ENCODE peak calls at places on chromosome 20, in eight cellular contexts. One of them, this sample, is unnamed.

GRCh38 chr20:45320948-45321595 is 13.0 kb upstream of the MATN4 start:
- DNase-seq in epithelial cell of proximal tubule: no peak
- DNase-seq in PC-3: no peak
- DNase-seq in GM13976: no peak
- DNase-seq in cardiac muscle cell: no peak
- DNase-seq in nephron progenitor cell: no peak
- DNase-seq in choroid plexus epithelial cell: no peak
- DNase-seq in GM10248: no peak
- DNase-seq in this sample: no peak

GRCh38 chr20:62603021-62603906 is 39.0 kb upstream of the SLCO4A1 start:
- DNase-seq in epithelial cell of proximal tubule: no peak
- DNase-seq in choroid plexus epithelial cell: no peak
- DNase-seq in GM13976: peak
- DNase-seq in cardiac muscle cell: peak
- DNase-seq in GM10248: peak
- DNase-seq in nephron progenitor cell: no peak
- DNase-seq in PC-3: peak
- DNase-seq in this sample: no peak

GRCh38 chr20:21509597-21510331 is 4.1 kb downstream of the NKX2-2 start:
- DNase-seq in choroid plexus epithelial cell: peak
- DNase-seq in PC-3: no peak
- DNase-seq in cardiac muscle cell: peak
- DNase-seq in GM13976: peak
- DNase-seq in GM10248: no peak
- DNase-seq in nephron progenitor cell: no peak
- DNase-seq in epithelial cell of proximal tubule: no peak
- DNase-seq in this sample: no peak

GRCh38 chr20:18304618-18305017 is 16.3 kb downstream of the ZNF133 start:
- DNase-seq in epithelial cell of proximal tubule: no peak
- DNase-seq in choroid plexus epithelial cell: peak
- DNase-seq in GM13976: no peak
- DNase-seq in PC-3: peak
- DNase-seq in cardiac muscle cell: no peak
- DNase-seq in nephron progenitor cell: no peak
- DNase-seq in GM10248: no peak
- DNase-seq in this sample: no peak

GRCh38 chr20:4897600-4897999 is 103.7 kb downstream of the SLC23A2 start:
- DNase-seq in GM13976: no peak
- DNase-seq in choroid plexus epithelial cell: no peak
- DNase-seq in GM10248: no peak
- DNase-seq in epithelial cell of proximal tubule: no peak
- DNase-seq in nephron progenitor cell: no peak
- DNase-seq in PC-3: no peak
- DNase-seq in cardiac muscle cell: no peak
- DNase-seq in this sample: no peak

GRCh38 chr20:6051505-6051904 is 2.4 kb downstream of the LRRN4 start:
- DNase-seq in nephron progenitor cell: no peak
- DNase-seq in choroid plexus epithelial cell: peak
- DNase-seq in PC-3: peak
- DNase-seq in GM10248: no peak
- DNase-seq in GM13976: no peak
- DNase-seq in epithelial cell of proximal tubule: peak
- DNase-seq in cardiac muscle cell: peak
- DNase-seq in this sample: no peak

GRCh38 chr20:54140486-54140885 is 33.3 kb downstream of the CYP24A1 start:
- DNase-seq in GM10248: no peak
- DNase-seq in PC-3: no peak
- DNase-seq in GM13976: no peak
- DNase-seq in choroid plexus epithelial cell: peak
- DNase-seq in nephron progenitor cell: no peak
- DNase-seq in epithelial cell of proximal tubule: no peak
- DNase-seq in cardiac muscle cell: no peak
- DNase-seq in this sample: no peak

GRCh38 chr20:62861732-62862336 is at the start of gene TCFL5:
- DNase-seq in cardiac muscle cell: peak
- DNase-seq in PC-3: peak
- DNase-seq in nephron progenitor cell: peak
- DNase-seq in GM13976: peak
- DNase-seq in epithelial cell of proximal tubule: no peak
- DNase-seq in GM10248: peak
- DNase-seq in choroid plexus epithelial cell: peak
- DNase-seq in this sample: peak

GRCh38 chr20:33217052-33217451 is at the start of gene BPIFA3:
- DNase-seq in epithelial cell of proximal tubule: no peak
- DNase-seq in nephron progenitor cell: no peak
- DNase-seq in choroid plexus epithelial cell: no peak
- DNase-seq in GM10248: no peak
- DNase-seq in GM13976: no peak
- DNase-seq in cardiac muscle cell: no peak
- DNase-seq in PC-3: no peak
- DNase-seq in this sample: no peak

GRCh38 chr20:4040283-4041179 is 25.2 kb upstream of the RNF24 start:
- DNase-seq in choroid plexus epithelial cell: peak
- DNase-seq in nephron progenitor cell: no peak
- DNase-seq in cardiac muscle cell: peak
- DNase-seq in GM10248: no peak
- DNase-seq in GM13976: no peak
- DNase-seq in epithelial cell of proximal tubule: peak
- DNase-seq in PC-3: peak
- DNase-seq in this sample: no peak

GRCh38 chr20:39789411-39789810 is 827.3 kb downstream of the DHX35 start:
- DNase-seq in GM13976: no peak
- DNase-seq in nephron progenitor cell: no peak
- DNase-seq in cardiac muscle cell: no peak
- DNase-seq in GM10248: no peak
- DNase-seq in epithelial cell of proximal tubule: no peak
- DNase-seq in choroid plexus epithelial cell: no peak
- DNase-seq in PC-3: no peak
- DNase-seq in this sample: no peak

GRCh38 chr20:62364911-62365736 is 2.0 kb downstream of the LAMA5 start:
- DNase-seq in GM13976: no peak
- DNase-seq in cardiac muscle cell: no peak
- DNase-seq in epithelial cell of proximal tubule: no peak
- DNase-seq in PC-3: no peak
- DNase-seq in GM10248: no peak
- DNase-seq in choroid plexus epithelial cell: no peak
- DNase-seq in nephron progenitor cell: no peak
- DNase-seq in this sample: no peak

GRCh38 chr20:48683467-48684175 is 144.2 kb downstream of the PREX1 start:
- DNase-seq in GM10248: no peak
- DNase-seq in epithelial cell of proximal tubule: no peak
- DNase-seq in nephron progenitor cell: no peak
- DNase-seq in GM13976: no peak
- DNase-seq in cardiac muscle cell: no peak
- DNase-seq in choroid plexus epithelial cell: no peak
- DNase-seq in PC-3: no peak
- DNase-seq in this sample: no peak

GRCh38 chr20:4045741-4046140 is 30.4 kb upstream of the RNF24 start:
- DNase-seq in PC-3: peak
- DNase-seq in GM10248: no peak
- DNase-seq in GM13976: no peak
- DNase-seq in cardiac muscle cell: peak
- DNase-seq in choroid plexus epithelial cell: peak
- DNase-seq in epithelial cell of proximal tubule: no peak
- DNase-seq in nephron progenitor cell: no peak
- DNase-seq in this sample: no peak

GRCh38 chr20:13995841-13996240 is 525 bp downstream of the MACROD2 start:
- DNase-seq in GM13976: no peak
- DNase-seq in epithelial cell of proximal tubule: no peak
- DNase-seq in cardiac muscle cell: no peak
- DNase-seq in GM10248: no peak
- DNase-seq in nephron progenitor cell: peak
- DNase-seq in PC-3: peak
- DNase-seq in choroid plexus epithelial cell: no peak
- DNase-seq in this sample: peak

GRCh38 chr20:62936996-62937352 is 973 bp upstream of the GID8 start:
- DNase-seq in choroid plexus epithelial cell: peak
- DNase-seq in GM13976: no peak
- DNase-seq in nephron progenitor cell: no peak
- DNase-seq in cardiac muscle cell: peak
- DNase-seq in PC-3: peak
- DNase-seq in GM10248: no peak
- DNase-seq in epithelial cell of proximal tubule: no peak
- DNase-seq in this sample: no peak

GRCh38 chr20:10381477-10381876 is 52.5 kb downstream of the MKKS start:
- DNase-seq in cardiac muscle cell: no peak
- DNase-seq in GM10248: no peak
- DNase-seq in PC-3: peak
- DNase-seq in GM13976: no peak
- DNase-seq in choroid plexus epithelial cell: no peak
- DNase-seq in nephron progenitor cell: no peak
- DNase-seq in epithelial cell of proximal tubule: no peak
- DNase-seq in this sample: no peak
- TF ChIP-seq CTCF in cardiac muscle cell: no peak
- TF ChIP-seq CTCF in GM10248: peak
- TF ChIP-seq CTCF in PC-3: peak
- TF ChIP-seq CTCF in GM13976: no peak
- TF ChIP-seq CTCF in choroid plexus epithelial cell: no peak
- TF ChIP-seq CTCF in nephron progenitor cell: no peak
- TF ChIP-seq CTCF in epithelial cell of proximal tubule: peak
- TF ChIP-seq CTCF in this sample: no peak

GRCh38 chr20:10314198-10314597 is 95.6 kb downstream of the SNAP25 start:
- DNase-seq in choroid plexus epithelial cell: peak
- DNase-seq in nephron progenitor cell: no peak
- DNase-seq in GM13976: no peak
- DNase-seq in PC-3: no peak
- DNase-seq in epithelial cell of proximal tubule: no peak
- DNase-seq in cardiac muscle cell: peak
- DNase-seq in GM10248: no peak
- DNase-seq in this sample: no peak

GRCh38 chr20:10315138-10315537 is 96.5 kb downstream of the SNAP25 start:
- DNase-seq in choroid plexus epithelial cell: no peak
- DNase-seq in epithelial cell of proximal tubule: no peak
- DNase-seq in GM10248: no peak
- DNase-seq in cardiac muscle cell: no peak
- DNase-seq in PC-3: no peak
- DNase-seq in GM13976: no peak
- DNase-seq in nephron progenitor cell: no peak
- DNase-seq in this sample: no peak

GRCh38 chr20:10313701-10314100 is 95.1 kb downstream of the SNAP25 start:
- DNase-seq in nephron progenitor cell: no peak
- DNase-seq in GM13976: no peak
- DNase-seq in GM10248: no peak
- DNase-seq in PC-3: no peak
- DNase-seq in cardiac muscle cell: peak
- DNase-seq in epithelial cell of proximal tubule: no peak
- DNase-seq in choroid plexus epithelial cell: peak
- DNase-seq in this sample: no peak

GRCh38 chr20:10318625-10319024 is 100.0 kb downstream of the SNAP25 start:
- DNase-seq in GM10248: no peak
- DNase-seq in nephron progenitor cell: no peak
- DNase-seq in PC-3: no peak
- DNase-seq in cardiac muscle cell: no peak
- DNase-seq in choroid plexus epithelial cell: no peak
- DNase-seq in GM13976: no peak
- DNase-seq in epithelial cell of proximal tubule: no peak
- DNase-seq in this sample: no peak

DNA sequence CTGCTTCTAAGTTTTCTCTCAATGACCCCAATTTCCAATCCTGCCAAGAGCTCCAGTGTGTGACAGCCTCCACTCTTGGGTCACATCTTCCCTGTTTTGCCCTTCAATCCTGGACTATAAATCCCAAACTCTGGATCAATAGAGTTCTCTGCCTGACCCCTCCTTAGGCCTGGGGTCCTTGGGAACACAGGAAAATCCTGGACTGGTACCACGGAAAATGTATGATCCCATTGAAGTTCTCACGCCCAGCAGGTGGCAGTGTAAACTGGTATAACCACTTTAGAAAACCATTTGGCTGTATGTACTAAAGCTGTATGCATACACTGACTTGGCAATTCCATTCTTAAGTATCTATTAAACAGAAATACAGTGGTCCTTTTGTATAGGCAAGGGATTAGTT is 98.0 kb downstream of the SNAP25 start:
- DNase-seq in PC-3: peak
- DNase-seq in cardiac muscle cell: no peak
- DNase-seq in GM10248: no peak
- DNase-seq in GM13976: no peak
- DNase-seq in epithelial cell of proximal tubule: no peak
- DNase-seq in choroid plexus epithelial cell: no peak
- DNase-seq in nephron progenitor cell: no peak
- DNase-seq in this sample: no peak
- TF ChIP-seq CTCF in PC-3: peak
- TF ChIP-seq CTCF in cardiac muscle cell: no peak
- TF ChIP-seq CTCF in GM10248: no peak
- TF ChIP-seq CTCF in GM13976: no peak
- TF ChIP-seq CTCF in epithelial cell of proximal tubule: peak
- TF ChIP-seq CTCF in choroid plexus epithelial cell: peak
- TF ChIP-seq CTCF in nephron progenitor cell: no peak
- TF ChIP-seq CTCF in this sample: no peak

DNA sequence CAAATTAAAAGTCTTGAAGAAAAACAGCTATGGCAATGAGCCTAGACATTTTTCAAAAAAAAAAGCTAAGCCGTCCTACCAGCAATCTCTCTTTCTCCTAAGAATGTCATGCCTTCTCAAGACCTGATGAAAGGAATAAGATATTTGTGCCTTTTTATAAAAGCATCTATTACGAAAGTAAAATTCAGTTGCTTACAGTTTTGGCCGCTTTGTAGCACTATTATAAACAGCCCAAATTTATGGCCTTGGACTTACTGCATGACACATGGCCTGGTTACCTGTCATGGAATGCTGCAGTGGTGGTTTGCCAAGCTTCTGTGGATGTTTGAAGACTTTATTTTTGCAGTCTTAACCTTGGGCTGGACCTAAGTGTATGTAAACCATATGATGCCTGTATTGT is 22.2 kb upstream of the VAPB start:
- DNase-seq in cardiac muscle cell: no peak
- DNase-seq in GM13976: no peak
- DNase-seq in PC-3: peak
- DNase-seq in choroid plexus epithelial cell: no peak
- DNase-seq in epithelial cell of proximal tubule: no peak
- DNase-seq in nephron progenitor cell: no peak
- DNase-seq in GM10248: no peak
- DNase-seq in this sample: no peak
- TF ChIP-seq CTCF in cardiac muscle cell: no peak
- TF ChIP-seq CTCF in GM13976: no peak
- TF ChIP-seq CTCF in PC-3: no peak
- TF ChIP-seq CTCF in choroid plexus epithelial cell: no peak
- TF ChIP-seq CTCF in epithelial cell of proximal tubule: no peak
- TF ChIP-seq CTCF in nephron progenitor cell: no peak
- TF ChIP-seq CTCF in GM10248: no peak
- TF ChIP-seq CTCF in this sample: no peak

DNA sequence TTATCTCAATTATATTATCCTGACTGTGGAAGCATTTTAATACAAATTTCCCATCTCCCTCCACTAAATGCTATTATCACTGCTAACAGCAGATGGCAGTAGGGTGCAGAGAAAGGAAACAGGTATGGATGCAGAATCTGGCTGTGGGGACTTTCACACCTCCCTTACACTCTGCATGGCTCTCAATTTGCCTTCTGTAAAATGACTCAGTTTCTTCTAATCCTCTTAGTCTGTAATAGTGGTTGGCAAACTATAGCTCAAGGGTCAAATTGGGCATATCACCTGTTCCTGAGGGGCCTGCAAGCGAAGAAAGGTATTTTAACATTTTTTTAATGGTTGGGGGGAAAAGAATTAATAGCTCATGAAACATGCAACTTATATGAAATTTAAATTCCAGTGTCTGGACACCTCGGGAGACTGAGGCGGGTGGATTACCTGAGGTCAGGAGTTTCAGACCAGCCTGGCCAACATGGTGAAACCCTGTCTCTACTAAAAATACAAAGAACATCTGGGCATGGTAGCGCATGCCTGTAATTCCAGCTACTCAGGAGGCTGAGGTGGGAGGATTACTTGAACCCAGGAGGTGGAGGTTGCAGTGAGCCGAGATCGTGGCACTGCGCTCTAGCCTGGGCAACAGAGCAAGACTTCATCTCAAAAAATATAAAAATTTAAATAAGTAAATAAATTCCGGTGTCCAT is 83.5 kb downstream of the ZMYND8 start:
- DNase-seq in choroid plexus epithelial cell: peak
- DNase-seq in epithelial cell of proximal tubule: no peak
- DNase-seq in PC-3: peak
- DNase-seq in cardiac muscle cell: peak
- DNase-seq in GM13976: peak
- DNase-seq in GM10248: peak
- DNase-seq in nephron progenitor cell: peak
- DNase-seq in this sample: peak
- TF ChIP-seq CTCF in choroid plexus epithelial cell: peak
- TF ChIP-seq CTCF in epithelial cell of proximal tubule: peak
- TF ChIP-seq CTCF in PC-3: peak
- TF ChIP-seq CTCF in cardiac muscle cell: peak
- TF ChIP-seq CTCF in GM13976: peak
- TF ChIP-seq CTCF in GM10248: peak
- TF ChIP-seq CTCF in nephron progenitor cell: peak
- TF ChIP-seq CTCF in this sample: peak